ENCODE peak calls at places on chromosome 1, in six cellular contexts. One of them, this sample, is unnamed.

GRCh38 chr1:97186381-97186780 is 464.8 kb downstream of the PTBP2 start:
- ATAC-seq in T-cell: no peak
- ATAC-seq in activated T-helper 17 cell treated with anti-CD3 and anti-CD28 coated beads, Interleukin-2, amount 50 U/mL, for 72 hours: no peak
- ATAC-seq in Right ventricle myocardium inferior: no peak
- ATAC-seq in right lobe of liver: peak
- ATAC-seq in HCT116: peak
- ATAC-seq in this sample: no peak

GRCh38 chr1:154325583-154326545 is 539 bp downstream of the ATP8B2 start:
- ATAC-seq in T-cell: no peak
- ATAC-seq in activated T-helper 17 cell treated with anti-CD3 and anti-CD28 coated beads, Interleukin-2, amount 50 U/mL, for 72 hours: peak
- ATAC-seq in Right ventricle myocardium inferior: peak
- ATAC-seq in right lobe of liver: peak
- ATAC-seq in HCT116: peak
- ATAC-seq in this sample: peak

GRCh38 chr1:53107570-53108322 is 34.7 kb downstream of the SLC1A7 start:
- ATAC-seq in T-cell: no peak
- ATAC-seq in activated T-helper 17 cell treated with anti-CD3 and anti-CD28 coated beads, Interleukin-2, amount 50 U/mL, for 72 hours: no peak
- ATAC-seq in Right ventricle myocardium inferior: no peak
- ATAC-seq in right lobe of liver: peak
- ATAC-seq in HCT116: no peak
- ATAC-seq in this sample: no peak

GRCh38 chr1:32335619-32335950 is 448 bp downstream of the MARCKSL1 start:
- ATAC-seq in T-cell: peak
- ATAC-seq in activated T-helper 17 cell treated with anti-CD3 and anti-CD28 coated beads, Interleukin-2, amount 50 U/mL, for 72 hours: peak
- ATAC-seq in Right ventricle myocardium inferior: no peak
- ATAC-seq in right lobe of liver: no peak
- ATAC-seq in HCT116: peak
- ATAC-seq in this sample: peak

GRCh38 chr1:2099871-2100774 is 49.9 kb downstream of the PRKCZ start:
- ATAC-seq in T-cell: no peak
- ATAC-seq in activated T-helper 17 cell treated with anti-CD3 and anti-CD28 coated beads, Interleukin-2, amount 50 U/mL, for 72 hours: no peak
- ATAC-seq in Right ventricle myocardium inferior: no peak
- ATAC-seq in right lobe of liver: no peak
- ATAC-seq in HCT116: no peak
- ATAC-seq in this sample: no peak

GRCh38 chr1:8814870-8815269 is 2.6 kb downstream of the RERE start:
- ATAC-seq in T-cell: no peak
- ATAC-seq in activated T-helper 17 cell treated with anti-CD3 and anti-CD28 coated beads, Interleukin-2, amount 50 U/mL, for 72 hours: no peak
- ATAC-seq in Right ventricle myocardium inferior: no peak
- ATAC-seq in right lobe of liver: no peak
- ATAC-seq in HCT116: no peak
- ATAC-seq in this sample: no peak

GRCh38 chr1:222798975-222799374 is 15.9 kb upstream of the DISP1 start:
- ATAC-seq in T-cell: no peak
- ATAC-seq in activated T-helper 17 cell treated with anti-CD3 and anti-CD28 coated beads, Interleukin-2, amount 50 U/mL, for 72 hours: no peak
- ATAC-seq in Right ventricle myocardium inferior: no peak
- ATAC-seq in right lobe of liver: no peak
- ATAC-seq in HCT116: no peak
- ATAC-seq in this sample: no peak

GRCh38 chr1:168104535-168104934 is 32.2 kb downstream of the GPR161 start:
- ATAC-seq in T-cell: no peak
- ATAC-seq in activated T-helper 17 cell treated with anti-CD3 and anti-CD28 coated beads, Interleukin-2, amount 50 U/mL, for 72 hours: no peak
- ATAC-seq in Right ventricle myocardium inferior: no peak
- ATAC-seq in right lobe of liver: no peak
- ATAC-seq in HCT116: no peak
- ATAC-seq in this sample: no peak

GRCh38 chr1:156726549-156727226 is 1.6 kb upstream of the METTL25B start:
- ATAC-seq in T-cell: no peak
- ATAC-seq in activated T-helper 17 cell treated with anti-CD3 and anti-CD28 coated beads, Interleukin-2, amount 50 U/mL, for 72 hours: no peak
- ATAC-seq in Right ventricle myocardium inferior: no peak
- ATAC-seq in right lobe of liver: no peak
- ATAC-seq in HCT116: peak
- ATAC-seq in this sample: no peak

GRCh38 chr1:51189421-51190073 is 46.5 kb upstream of the RNF11 start:
- ATAC-seq in T-cell: peak
- ATAC-seq in activated T-helper 17 cell treated with anti-CD3 and anti-CD28 coated beads, Interleukin-2, amount 50 U/mL, for 72 hours: no peak
- ATAC-seq in Right ventricle myocardium inferior: no peak
- ATAC-seq in right lobe of liver: peak
- ATAC-seq in HCT116: peak
- ATAC-seq in this sample: no peak

GRCh38 chr1:64517640-64518039 is 47.7 kb downstream of the CACHD1 start:
- ATAC-seq in T-cell: no peak
- ATAC-seq in activated T-helper 17 cell treated with anti-CD3 and anti-CD28 coated beads, Interleukin-2, amount 50 U/mL, for 72 hours: no peak
- ATAC-seq in Right ventricle myocardium inferior: no peak
- ATAC-seq in right lobe of liver: no peak
- ATAC-seq in HCT116: no peak
- ATAC-seq in this sample: no peak

GRCh38 chr1:198132060-198132781 is 24.6 kb upstream of the NEK7 start:
- ATAC-seq in T-cell: no peak
- ATAC-seq in activated T-helper 17 cell treated with anti-CD3 and anti-CD28 coated beads, Interleukin-2, amount 50 U/mL, for 72 hours: peak
- ATAC-seq in Right ventricle myocardium inferior: no peak
- ATAC-seq in right lobe of liver: no peak
- ATAC-seq in HCT116: no peak
- ATAC-seq in this sample: no peak

GRCh38 chr1:244796719-244797406 is 38.6 kb upstream of the COX20 start:
- ATAC-seq in T-cell: no peak
- ATAC-seq in activated T-helper 17 cell treated with anti-CD3 and anti-CD28 coated beads, Interleukin-2, amount 50 U/mL, for 72 hours: no peak
- ATAC-seq in Right ventricle myocardium inferior: no peak
- ATAC-seq in right lobe of liver: peak
- ATAC-seq in HCT116: peak
- ATAC-seq in this sample: peak

GRCh38 chr1:152533327-152533938 is 19.2 kb downstream of the CRCT1 start:
- ATAC-seq in T-cell: no peak
- ATAC-seq in activated T-helper 17 cell treated with anti-CD3 and anti-CD28 coated beads, Interleukin-2, amount 50 U/mL, for 72 hours: peak
- ATAC-seq in Right ventricle myocardium inferior: no peak
- ATAC-seq in right lobe of liver: peak
- ATAC-seq in HCT116: peak
- ATAC-seq in this sample: no peak

GRCh38 chr1:244368279-244368678 is 83.4 kb downstream of the ADSS2 start:
- ATAC-seq in T-cell: no peak
- ATAC-seq in activated T-helper 17 cell treated with anti-CD3 and anti-CD28 coated beads, Interleukin-2, amount 50 U/mL, for 72 hours: no peak
- ATAC-seq in Right ventricle myocardium inferior: no peak
- ATAC-seq in right lobe of liver: no peak
- ATAC-seq in HCT116: no peak
- ATAC-seq in this sample: no peak

GRCh38 chr1:226060427-226060826 is 2.1 kb upstream of the H3-3A start:
- ATAC-seq in T-cell: no peak
- ATAC-seq in activated T-helper 17 cell treated with anti-CD3 and anti-CD28 coated beads, Interleukin-2, amount 50 U/mL, for 72 hours: no peak
- ATAC-seq in Right ventricle myocardium inferior: no peak
- ATAC-seq in right lobe of liver: no peak
- ATAC-seq in HCT116: no peak
- ATAC-seq in this sample: no peak

This sample was measured in gastroesophageal sphincter.